ENCODE peak calls at places on chromosome 1, in nine cellular contexts. J is CD8-positive, alpha-beta memory T cell; G is brain microvascular endothelial cell; C is IMR-90; X is neural progenitor cell; U is right atrium auricular region; I is A673; K is uterus; P is CD8-positive, alpha-beta T cell. A is an unnamed sample.

GRCh38 chr1:9397984-9398526 is 105.4 kb downstream of the SPSB1 start:
- DNase-seq in U (no peak), J (no peak), G (peak), K (peak), I (no peak), X (no peak), P (no peak), C (peak), A (no peak)

GRCh38 chr1:56703747-56704146 is 58.6 kb downstream of the PRKAA2 start:
- DNase-seq in X (no peak), G (no peak), P (no peak), C (no peak), J (no peak), K (no peak), I (no peak), U (no peak), A (no peak)

GRCh38 chr1:72282271-72282656 is at the start of gene NEGR1:
- DNase-seq in I (peak), K (peak), P (peak), G (peak), X (peak), J (no peak), C (peak), U (peak), A (peak)

GRCh38 chr1:240575976-240576666 is 35.8 kb downstream of the GREM2 start:
- DNase-seq in U (no peak), X (no peak), G (peak), J (no peak), P (peak), K (no peak), C (peak), I (peak), A (no peak)

GRCh38 chr1:156241311-156241811 is 623 bp upstream of the BGLAP start:
- DNase-seq in G (peak), U (no peak), X (no peak), P (no peak), I (no peak), K (no peak), C (peak), J (no peak), A (no peak)

GRCh38 chr1:19232526-19232851 is 18.8 kb downstream of the EMC1 start:
- DNase-seq in X (no peak), K (no peak), J (no peak), P (no peak), C (peak), I (no peak), U (no peak), G (no peak), A (peak)

GRCh38 chr1:178870944-178871343 is at the start of gene ANGPTL1:
- DNase-seq in K (no peak), G (peak), X (peak), U (no peak), C (peak), I (peak), P (no peak), J (no peak), A (no peak)

GRCh38 chr1:219062161-219062560 is 111.5 kb upstream of the LYPLAL1 start:
- DNase-seq in G (no peak), U (no peak), J (no peak), X (no peak), P (no peak), C (no peak), K (no peak), I (no peak), A (no peak)

GRCh38 chr1:210143465-210144062 is 89.0 kb upstream of the SERTAD4 start:
- DNase-seq in C (peak), J (no peak), K (peak), G (peak), U (peak), X (peak), I (peak), P (peak), A (no peak)

GRCh38 chr1:115170972-115171392 is 81.7 kb upstream of the TSPAN2 start:
- DNase-seq in X (no peak), I (no peak), C (no peak), P (no peak), G (no peak), J (no peak), U (no peak), K (peak), A (no peak)

GRCh38 chr1:153778824-153779519 is 3.8 kb downstream of the SLC27A3 start:
- DNase-seq in C (no peak), G (no peak), U (no peak), J (no peak), K (no peak), P (no peak), X (no peak), I (no peak), A (no peak)

GRCh38 chr1:8218351-8219092 is 99.4 kb upstream of the SLC45A1 start:
- DNase-seq in G (no peak), C (peak), P (no peak), I (no peak), X (no peak), J (no peak), K (no peak), U (no peak), A (no peak)

GRCh38 chr1:235648954-235649721 is 446 bp downstream of the GNG4 start:
- DNase-seq in X (peak), G (peak), C (peak), J (peak), I (peak), U (peak), P (peak), K (peak), A (no peak)

GRCh38 chr1:3409737-3410434 is 44.6 kb upstream of the ARHGEF16 start:
- DNase-seq in C (peak), K (peak), J (no peak), I (peak), G (peak), P (no peak), U (peak), X (peak), A (no peak)

GRCh38 chr1:72280714-72281113 is 1.6 kb downstream of the NEGR1 start:
- DNase-seq in C (no peak), I (peak), J (no peak), U (no peak), K (no peak), G (no peak), P (no peak), X (no peak), A (no peak)

GRCh38 chr1:223153177-223154119 is 10.4 kb upstream of the TLR5 start:
- DNase-seq in K (no peak), G (peak), U (no peak), C (peak), P (no peak), X (no peak), I (peak), J (no peak), A (no peak)

GRCh38 chr1:223156343-223156742 is 13.3 kb upstream of the TLR5 start:
- DNase-seq in G (no peak), U (no peak), K (no peak), P (no peak), X (no peak), J (no peak), I (no peak), C (no peak), A (no peak)

GRCh38 chr1:223147858-223148257 is 4.8 kb upstream of the TLR5 start:
- DNase-seq in P (no peak), X (no peak), U (no peak), G (no peak), J (no peak), C (no peak), K (no peak), I (no peak), A (no peak)

GRCh38 chr1:223155153-223155552 is 12.1 kb upstream of the TLR5 start:
- DNase-seq in J (no peak), U (no peak), I (no peak), X (no peak), P (no peak), C (no peak), K (no peak), G (no peak), A (no peak)

GRCh38 chr1:223152399-223152798 is 9.4 kb upstream of the TLR5 start:
- DNase-seq in X (no peak), G (no peak), J (no peak), P (no peak), C (no peak), K (no peak), I (no peak), U (no peak), A (no peak)
- H3K27ac ChIP-seq in X (no peak), G (no peak), J (no peak), P (no peak), C (no peak), K (no peak), I (no peak), U (no peak), A (no peak)

GRCh38 chr1:89794406-89794805 is 26.4 kb upstream of the LRRC8D start:
- DNase-seq in I (no peak), U (no peak), K (no peak), X (peak), J (no peak), G (peak), C (peak), P (no peak), A (no peak)
- H3K27ac ChIP-seq in I (no peak), U (no peak), K (no peak), X (no peak), J (no peak), G (no peak), C (no peak), P (no peak), A (no peak)

DNA sequence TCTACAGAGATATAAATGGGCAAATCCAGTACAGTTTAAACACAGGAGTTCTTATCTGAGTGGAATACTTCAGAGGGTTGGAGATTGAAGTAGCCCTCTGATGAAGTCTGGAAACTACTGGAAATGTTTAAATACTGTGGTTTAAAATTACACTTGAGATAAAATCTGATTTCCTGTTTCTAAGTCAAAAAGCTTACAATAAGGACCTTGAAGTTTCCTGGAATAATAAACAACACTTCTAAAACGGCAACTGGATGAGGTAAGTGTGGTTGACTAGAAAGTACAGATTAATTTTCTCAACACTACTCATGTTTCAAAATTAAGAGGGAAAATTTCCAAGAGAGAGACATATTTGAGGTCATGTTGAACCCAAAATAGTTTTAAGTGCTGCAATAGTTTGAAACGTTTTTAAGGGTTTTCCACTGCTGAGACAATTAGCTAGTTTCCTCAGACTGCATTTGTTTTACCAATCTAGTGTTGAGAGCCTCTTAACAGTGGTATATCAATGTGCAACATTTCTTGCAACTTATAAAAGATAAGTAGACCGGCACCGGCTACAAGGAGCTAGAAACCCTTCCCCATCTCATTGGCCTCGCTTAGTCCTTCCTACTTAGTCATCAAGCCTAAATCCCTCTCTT is 27.4 kb downstream of the KCNA3 start:
- DNase-seq in U (no peak), I (peak), P (no peak), X (no peak), G (no peak), K (no peak), C (peak), J (no peak), A (no peak)
- H3K27ac ChIP-seq in U (no peak), I (peak), P (no peak), X (no peak), G (no peak), K (peak), C (peak), J (peak), A (no peak)

DNA sequence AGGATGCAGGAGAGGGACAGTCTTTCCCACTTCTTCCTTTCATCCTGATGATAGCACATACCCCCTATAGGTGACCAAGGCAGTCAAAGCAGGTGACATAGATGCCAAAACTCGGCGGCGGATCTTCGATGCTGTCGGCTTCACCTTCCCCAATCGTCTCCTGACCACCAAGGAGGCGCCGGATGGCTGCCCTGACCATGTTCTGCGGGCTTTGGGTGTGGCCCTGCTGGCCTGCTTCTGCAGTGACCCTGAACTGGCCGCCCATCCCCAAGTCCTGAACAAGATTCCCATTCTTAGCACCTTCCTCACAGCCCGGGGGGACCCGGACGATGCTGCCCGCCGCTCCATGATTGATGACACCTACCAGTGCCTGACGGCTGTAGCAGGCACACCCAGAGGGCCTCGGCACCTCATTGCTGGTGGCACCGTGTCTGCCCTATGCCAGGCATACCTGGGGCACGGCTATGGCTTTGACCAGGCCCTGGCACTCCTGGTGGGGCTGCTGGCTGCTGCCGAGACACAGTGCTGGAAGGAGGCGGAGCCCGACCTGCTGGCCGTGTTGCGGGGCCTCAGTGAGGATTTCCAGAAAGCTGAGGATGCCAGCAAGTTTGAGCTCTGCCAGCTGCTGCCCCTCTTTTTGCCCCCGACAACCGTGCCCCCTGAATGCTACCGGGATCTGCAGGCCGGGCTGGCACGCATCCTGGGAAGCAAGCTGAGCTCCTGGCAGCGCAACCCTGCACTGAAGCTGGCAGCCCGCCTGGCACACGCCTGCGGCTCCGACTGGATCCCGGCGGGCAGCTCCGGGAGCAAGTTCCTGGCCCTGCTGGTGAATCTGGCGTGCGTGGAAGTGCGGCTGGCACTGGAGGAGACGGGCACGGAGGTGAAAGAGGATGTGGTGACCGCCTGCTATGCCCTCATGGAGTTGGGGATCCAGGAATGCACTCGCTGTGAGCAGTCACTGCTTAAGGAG is 2.9 kb downstream of the NCDN start:
- DNase-seq in J (no peak), K (peak), G (no peak), P (no peak), C (no peak), U (no peak), X (no peak), I (no peak), A (no peak)
- H3K27ac ChIP-seq in J (no peak), K (no peak), G (no peak), P (no peak), C (no peak), U (no peak), X (no peak), I (no peak), A (peak)

A was measured in coronary artery.